ENCODE peak calls at places on chromosomes 4 and X, in seven cellular contexts. One of them, this sample, is unnamed.

GRCh38 chr4:77156912-77157858 is at the start of gene CCNG2:
- DNase-seq in ovary: peak; percentile 94
- DNase-seq in uterus: peak; percentile 87
- DNase-seq in suprapubic skin: peak; percentile 93
- DNase-seq in sigmoid colon: peak; percentile 94
- DNase-seq in NB4: no peak
- DNase-seq in endothelial cell of umbilical vein: no peak
- DNase-seq in this sample: peak; percentile 80

GRCh38 chr4:75880278-75880677 is 22.0 kb downstream of the PPEF2 start:
- DNase-seq in ovary: no peak
- DNase-seq in uterus: no peak
- DNase-seq in suprapubic skin: no peak
- DNase-seq in sigmoid colon: no peak
- DNase-seq in NB4: no peak
- DNase-seq in endothelial cell of umbilical vein: no peak
- DNase-seq in this sample: no peak

GRCh38 chrX:77436682-77437081 is 10.5 kb upstream of the FGF16 start:
- DNase-seq in ovary: no peak
- DNase-seq in uterus: no peak
- DNase-seq in suprapubic skin: no peak
- DNase-seq in sigmoid colon: no peak
- DNase-seq in NB4: peak; percentile 9
- DNase-seq in endothelial cell of umbilical vein: no peak
- DNase-seq in this sample: no peak

GRCh38 chr4:100391913-100392312 is 125.9 kb downstream of the EMCN start:
- DNase-seq in ovary: no peak
- DNase-seq in uterus: no peak
- DNase-seq in suprapubic skin: no peak
- DNase-seq in sigmoid colon: no peak
- DNase-seq in NB4: peak; percentile 2
- DNase-seq in endothelial cell of umbilical vein: no peak
- DNase-seq in this sample: no peak

GRCh38 chr4:99536148-99536728 is 25.4 kb downstream of the C4orf17 start:
- DNase-seq in ovary: no peak
- DNase-seq in uterus: no peak
- DNase-seq in suprapubic skin: no peak
- DNase-seq in sigmoid colon: no peak
- DNase-seq in NB4: no peak
- DNase-seq in endothelial cell of umbilical vein: no peak
- DNase-seq in this sample: no peak

GRCh38 chr4:25172964-25173917 is 13.0 kb upstream of the SEPSECS start:
- DNase-seq in ovary: no peak
- DNase-seq in uterus: peak; percentile 59
- DNase-seq in suprapubic skin: no peak
- DNase-seq in sigmoid colon: peak; percentile 70
- DNase-seq in NB4: peak; percentile 88
- DNase-seq in endothelial cell of umbilical vein: peak; percentile 91
- DNase-seq in this sample: peak; percentile 69

GRCh38 chr4:87521757-87522374 is 7.3 kb downstream of the SPARCL1 start:
- DNase-seq in ovary: no peak
- DNase-seq in uterus: no peak
- DNase-seq in suprapubic skin: no peak
- DNase-seq in sigmoid colon: no peak
- DNase-seq in NB4: peak; percentile 54
- DNase-seq in endothelial cell of umbilical vein: no peak
- DNase-seq in this sample: no peak

GRCh38 chr4:174398728-174399127 is 115.0 kb downstream of the CEP44 start:
- DNase-seq in ovary: no peak
- DNase-seq in uterus: no peak
- DNase-seq in suprapubic skin: no peak
- DNase-seq in sigmoid colon: no peak
- DNase-seq in NB4: no peak
- DNase-seq in endothelial cell of umbilical vein: peak; percentile 22
- DNase-seq in this sample: no peak

GRCh38 chr4:84531689-84532088 is 32.6 kb upstream of the NKX6-1 start:
- DNase-seq in ovary: no peak
- DNase-seq in uterus: no peak
- DNase-seq in suprapubic skin: no peak
- DNase-seq in sigmoid colon: no peak
- DNase-seq in NB4: no peak
- DNase-seq in endothelial cell of umbilical vein: no peak
- DNase-seq in this sample: no peak

GRCh38 chrX:87664381-87664780 is 146.8 kb downstream of the KLHL4 start:
- DNase-seq in ovary: no peak
- DNase-seq in uterus: no peak
- DNase-seq in suprapubic skin: no peak
- DNase-seq in sigmoid colon: no peak
- DNase-seq in NB4: peak; percentile 29
- DNase-seq in endothelial cell of umbilical vein: peak; percentile 64
- DNase-seq in this sample: no peak

GRCh38 chrX:150569155-150569477 is 695 bp downstream of the MTM1 start:
- DNase-seq in ovary: no peak
- DNase-seq in uterus: no peak
- DNase-seq in suprapubic skin: no peak
- DNase-seq in sigmoid colon: no peak
- DNase-seq in NB4: peak; percentile 85
- DNase-seq in endothelial cell of umbilical vein: no peak
- DNase-seq in this sample: peak; percentile 67

GRCh38 chrX:117985241-117985640 is 131.4 kb downstream of the KLHL13 start:
- DNase-seq in ovary: no peak
- DNase-seq in uterus: no peak
- DNase-seq in suprapubic skin: no peak
- DNase-seq in sigmoid colon: no peak
- DNase-seq in NB4: peak; percentile 15
- DNase-seq in endothelial cell of umbilical vein: no peak
- DNase-seq in this sample: no peak

GRCh38 chr4:121168865-121169281 is 4.8 kb upstream of the TNIP3 start:
- DNase-seq in ovary: no peak
- DNase-seq in uterus: no peak
- DNase-seq in suprapubic skin: no peak
- DNase-seq in sigmoid colon: no peak
- DNase-seq in NB4: peak; percentile 12
- DNase-seq in endothelial cell of umbilical vein: no peak
- DNase-seq in this sample: no peak

GRCh38 chrX:48569958-48570357 is 4.3 kb upstream of the RBM3 start:
- DNase-seq in ovary: no peak
- DNase-seq in uterus: no peak
- DNase-seq in suprapubic skin: no peak
- DNase-seq in sigmoid colon: no peak
- DNase-seq in NB4: peak; percentile 36
- DNase-seq in endothelial cell of umbilical vein: peak; percentile 64
- DNase-seq in this sample: peak; percentile 39

GRCh38 chrX:109155161-109155560 is 326.7 kb downstream of the GUCY2F start:
- DNase-seq in ovary: no peak
- DNase-seq in uterus: no peak
- DNase-seq in suprapubic skin: no peak
- DNase-seq in sigmoid colon: no peak
- DNase-seq in NB4: peak; percentile 4
- DNase-seq in endothelial cell of umbilical vein: no peak
- DNase-seq in this sample: no peak

GRCh38 chr4:86358176-86358701 is 1.6 kb downstream of the MAPK10 start:
- DNase-seq in ovary: no peak
- DNase-seq in uterus: no peak
- DNase-seq in suprapubic skin: no peak
- DNase-seq in sigmoid colon: no peak
- DNase-seq in NB4: no peak
- DNase-seq in endothelial cell of umbilical vein: no peak
- DNase-seq in this sample: peak; percentile 33

GRCh38 chrX:52424658-52425057 is 55.8 kb downstream of the XAGE2 start:
- DNase-seq in ovary: no peak
- DNase-seq in uterus: no peak
- DNase-seq in suprapubic skin: no peak
- DNase-seq in sigmoid colon: no peak
- DNase-seq in NB4: no peak
- DNase-seq in endothelial cell of umbilical vein: no peak
- DNase-seq in this sample: no peak

GRCh38 chrX:46920235-46920634 is 8.0 kb downstream of the JADE3 start:
- DNase-seq in ovary: no peak
- DNase-seq in uterus: no peak
- DNase-seq in suprapubic skin: no peak
- DNase-seq in sigmoid colon: no peak
- DNase-seq in NB4: no peak
- DNase-seq in endothelial cell of umbilical vein: no peak
- DNase-seq in this sample: no peak

GRCh38 chrX:65679071-65679540 is 11.7 kb downstream of the MSN start:
- DNase-seq in ovary: no peak
- DNase-seq in uterus: no peak
- DNase-seq in suprapubic skin: no peak
- DNase-seq in sigmoid colon: no peak
- DNase-seq in NB4: peak; percentile 68
- DNase-seq in endothelial cell of umbilical vein: peak; percentile 83
- DNase-seq in this sample: no peak

GRCh38 chr4:162061214-162061613 is 102.6 kb downstream of the FSTL5 start:
- DNase-seq in ovary: no peak
- DNase-seq in uterus: no peak
- DNase-seq in suprapubic skin: no peak
- DNase-seq in sigmoid colon: no peak
- DNase-seq in NB4: no peak
- DNase-seq in endothelial cell of umbilical vein: peak; percentile 3
- DNase-seq in this sample: no peak

GRCh38 chr4:68079918-68080317 is 49.8 kb downstream of the TMPRSS11F start:
- DNase-seq in ovary: no peak
- DNase-seq in uterus: no peak
- DNase-seq in suprapubic skin: no peak
- DNase-seq in sigmoid colon: no peak
- DNase-seq in NB4: no peak
- DNase-seq in endothelial cell of umbilical vein: no peak
- DNase-seq in this sample: no peak

GRCh38 chr4:128294464-128294863 is 6.9 kb upstream of the PGRMC2 start:
- DNase-seq in ovary: no peak
- DNase-seq in uterus: no peak
- DNase-seq in suprapubic skin: no peak
- DNase-seq in sigmoid colon: no peak
- DNase-seq in NB4: no peak
- DNase-seq in endothelial cell of umbilical vein: peak; percentile 31
- DNase-seq in this sample: no peak

GRCh38 chrX:10014462-10015373 is 47.6 kb downstream of the CLDN34 start:
- DNase-seq in ovary: peak; percentile 89
- DNase-seq in uterus: peak; percentile 89
- DNase-seq in suprapubic skin: peak; percentile 87
- DNase-seq in sigmoid colon: peak; percentile 96
- DNase-seq in NB4: peak; percentile 81
- DNase-seq in endothelial cell of umbilical vein: peak; percentile 87
- DNase-seq in this sample: peak; percentile 92

GRCh38 chrX:30821116-30821515 is 67.9 kb downstream of the TAB3 start:
- DNase-seq in ovary: no peak
- DNase-seq in uterus: no peak
- DNase-seq in suprapubic skin: no peak
- DNase-seq in sigmoid colon: no peak
- DNase-seq in NB4: peak; percentile 6
- DNase-seq in endothelial cell of umbilical vein: no peak
- DNase-seq in this sample: no peak

GRCh38 chr4:110516106-110516922 is 40.4 kb downstream of the ENPEP start:
- DNase-seq in ovary: peak; percentile 75
- DNase-seq in uterus: peak; percentile 52
- DNase-seq in suprapubic skin: no peak
- DNase-seq in sigmoid colon: peak; percentile 87
- DNase-seq in NB4: peak; percentile 61
- DNase-seq in endothelial cell of umbilical vein: peak; percentile 86
- DNase-seq in this sample: peak; percentile 81
- TF ChIP-seq POLR2A in ovary: no peak
- TF ChIP-seq POLR2A in uterus: no peak
- TF ChIP-seq POLR2A in suprapubic skin: no peak
- TF ChIP-seq POLR2A in sigmoid colon: no peak
- TF ChIP-seq POLR2A in NB4: no peak
- TF ChIP-seq POLR2A in endothelial cell of umbilical vein: no peak
- TF ChIP-seq POLR2A in this sample: no peak

DNA sequence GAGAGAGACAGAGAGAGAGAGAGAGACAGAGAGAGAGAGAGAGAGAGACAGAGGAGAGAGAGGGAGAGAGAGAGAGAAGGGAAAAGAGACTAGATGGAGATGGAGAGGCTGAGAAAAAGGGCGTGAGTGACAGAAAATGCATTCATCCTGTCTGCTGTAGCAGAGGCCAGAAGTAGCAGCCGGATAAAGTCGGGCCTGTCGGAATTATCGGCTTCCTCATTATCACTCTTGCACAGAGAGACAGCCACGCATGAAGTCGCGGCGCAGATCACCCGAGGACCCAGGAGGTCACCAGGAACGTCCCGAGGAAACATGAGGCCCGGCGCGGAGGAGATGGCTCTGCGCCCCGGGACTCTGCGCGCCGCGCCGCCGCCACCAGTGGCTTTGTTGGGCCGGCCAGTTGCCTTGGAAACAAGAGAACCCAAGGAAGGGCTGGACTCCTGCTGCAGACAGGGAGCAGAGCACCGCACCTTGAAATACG is 603.8 kb downstream of the PACRGL start:
- DNase-seq in ovary: peak; percentile 19
- DNase-seq in uterus: no peak
- DNase-seq in suprapubic skin: no peak
- DNase-seq in sigmoid colon: no peak
- DNase-seq in NB4: no peak
- DNase-seq in endothelial cell of umbilical vein: no peak
- DNase-seq in this sample: peak; percentile 17
- H3K4me3 ChIP-seq in ovary: peak overlapping the region; percentile 16
- H3K4me3 ChIP-seq in uterus: peak overlapping the region; percentile 7
- H3K4me3 ChIP-seq in suprapubic skin: no peak overlapping the region
- H3K4me3 ChIP-seq in sigmoid colon: peak overlapping the region; percentile 19
- H3K4me3 ChIP-seq in NB4: no peak overlapping the region
- H3K4me3 ChIP-seq in endothelial cell of umbilical vein: no peak overlapping the region
- H3K4me3 ChIP-seq in this sample: peak overlapping the region; percentile 23

GRCh38 chr4:131091896-131092295 is 1995.9 kb downstream of the C4orf33 start:
- DNase-seq in ovary: no peak
- DNase-seq in uterus: no peak
- DNase-seq in suprapubic skin: no peak
- DNase-seq in sigmoid colon: no peak
- DNase-seq in NB4: peak; percentile 44
- DNase-seq in endothelial cell of umbilical vein: peak; percentile 43
- DNase-seq in this sample: no peak
- TF ChIP-seq CTCF in ovary: no peak
- TF ChIP-seq CTCF in uterus: no peak
- TF ChIP-seq CTCF in suprapubic skin: no peak
- TF ChIP-seq CTCF in sigmoid colon: no peak
- TF ChIP-seq CTCF in NB4: no peak
- TF ChIP-seq CTCF in endothelial cell of umbilical vein: no peak
- TF ChIP-seq CTCF in this sample: peak; percentile 37

DNA sequence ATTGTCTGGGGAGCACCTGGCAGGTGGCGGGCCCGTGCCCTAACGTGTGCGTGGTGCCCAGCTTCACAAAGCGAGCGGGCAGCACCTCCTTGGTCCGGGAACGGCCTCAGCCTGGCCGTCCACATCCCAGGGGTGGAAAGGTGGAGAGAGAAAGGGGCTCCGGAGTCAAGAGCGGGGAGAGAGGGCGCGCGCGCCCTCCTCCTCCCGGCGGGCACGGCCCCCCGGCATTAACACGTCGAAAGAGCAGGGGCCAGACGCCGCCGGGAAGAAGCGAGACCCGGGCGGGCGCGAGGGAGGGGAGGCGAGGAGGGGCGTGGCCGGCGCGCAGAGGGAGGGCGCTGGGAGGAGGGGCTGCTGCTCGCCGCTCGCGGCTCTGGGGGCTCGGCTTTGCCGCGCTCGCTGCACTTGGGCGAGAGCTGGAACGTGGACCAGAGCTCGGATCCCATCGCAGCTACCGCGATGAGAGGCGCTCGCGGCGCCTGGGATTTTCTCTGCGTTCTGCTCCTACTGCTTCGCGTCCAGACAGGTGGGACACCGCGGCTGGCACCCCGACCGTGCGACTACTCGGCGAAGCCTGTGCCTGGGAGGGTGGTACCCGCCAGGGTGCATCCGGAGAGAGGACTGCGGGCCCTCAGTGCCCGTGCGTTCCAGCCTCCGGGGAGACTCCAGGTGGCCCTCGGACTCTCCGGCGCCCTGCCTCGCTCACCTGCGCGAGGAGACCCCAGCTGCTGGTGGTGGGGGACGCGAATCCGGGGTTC is at the start of gene KIT:
- DNase-seq in ovary: peak; percentile 83
- DNase-seq in uterus: peak; percentile 55
- DNase-seq in suprapubic skin: peak; percentile 82
- DNase-seq in sigmoid colon: peak; percentile 71
- DNase-seq in NB4: peak; percentile 37
- DNase-seq in endothelial cell of umbilical vein: peak; percentile 56
- DNase-seq in this sample: peak; percentile 24
- TF ChIP-seq POLR2A in ovary: peak; percentile 41
- TF ChIP-seq POLR2A in uterus: peak; percentile 30
- TF ChIP-seq POLR2A in suprapubic skin: peak; percentile 35
- TF ChIP-seq POLR2A in sigmoid colon: no peak
- TF ChIP-seq POLR2A in NB4: no peak
- TF ChIP-seq POLR2A in endothelial cell of umbilical vein: no peak
- TF ChIP-seq POLR2A in this sample: no peak